ENCODE peak calls at places on chromosomes 5 and 9, in six cellular contexts. J, N, W, Y, S and F are unnamed samples. For H3K36me3, the result is how much of the 10 kb centered on the place peaks cover.

GRCh38 chr9:114011313-114011712 is 66.8 kb downstream of the AMBP start:
- DNase-seq in J (no peak), N (peak), W (no peak), Y (peak), S (no peak), F (no peak)

GRCh38 chr9:126164796-126165525 is 161.7 kb upstream of the MVB12B start:
- DNase-seq in J (peak), N (no peak), W (peak), Y (no peak), S (peak), F (no peak)

GRCh38 chr9:35446012-35446411 is 43.9 kb upstream of the RUSC2 start:
- DNase-seq in J (no peak), N (no peak), W (no peak), Y (no peak), S (no peak), F (no peak)

GRCh38 chr9:74662616-74663015 is 165.5 kb downstream of the RORB start:
- DNase-seq in J (no peak), N (no peak), W (no peak), Y (no peak), S (no peak), F (no peak)

GRCh38 chr5:120631611-120632010 is 167.5 kb downstream of the PRR16 start:
- DNase-seq in J (no peak), N (no peak), W (no peak), Y (no peak), S (no peak), F (no peak)

GRCh38 chr5:3893975-3894374 is 298.3 kb downstream of the IRX1 start:
- DNase-seq in J (no peak), N (no peak), W (no peak), Y (no peak), S (no peak), F (no peak)

GRCh38 chr9:22009563-22009867 is 410 bp upstream of the CDKN2B start:
- DNase-seq in J (no peak), N (no peak), W (no peak), Y (no peak), S (no peak), F (no peak)

GRCh38 chr9:99222416-99223280 is 566 bp downstream of the SEC61B start:
- DNase-seq in J (no peak), N (no peak), W (no peak), Y (no peak), S (no peak), F (no peak)

GRCh38 chr5:110038297-110038997 is 348.7 kb downstream of the MAN2A1 start:
- DNase-seq in J (no peak), N (no peak), W (no peak), Y (no peak), S (no peak), F (no peak)

GRCh38 chr5:40480392-40480791 is 199.3 kb upstream of the PTGER4 start:
- DNase-seq in J (no peak), N (no peak), W (no peak), Y (no peak), S (no peak), F (no peak)

GRCh38 chr5:106020889-106021288 is 1649.8 kb downstream of the EFNA5 start:
- DNase-seq in J (no peak), N (no peak), W (no peak), Y (no peak), S (no peak), F (no peak)

DNA sequence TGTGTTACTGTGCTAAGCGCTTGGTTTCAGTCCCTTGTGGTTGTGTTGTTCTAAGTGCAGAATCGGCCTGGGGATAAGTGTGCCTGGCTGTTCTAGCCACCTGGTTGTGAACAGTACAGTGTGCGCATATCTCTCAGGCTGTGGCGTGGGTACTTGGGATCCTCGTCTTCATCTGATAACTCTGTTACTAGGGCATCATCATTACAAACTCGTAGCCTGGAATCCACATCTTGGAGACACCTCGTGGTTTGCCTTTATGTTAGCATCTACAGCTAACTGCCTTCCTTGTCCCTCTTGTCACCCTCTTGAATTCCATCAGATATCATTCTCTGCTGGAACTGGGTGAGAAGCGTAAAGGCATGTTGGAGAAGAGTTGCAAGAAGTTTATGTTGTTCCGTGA is 41.5 kb downstream of the SPTAN1 start:
- DNase-seq in J (no peak), N (no peak), W (no peak), Y (no peak), S (no peak), F (no peak)
- H3K36me3 ChIP-seq in J (under half), N (under half), W (half or more), Y (under half), S (half or more), F (under half)

DNA sequence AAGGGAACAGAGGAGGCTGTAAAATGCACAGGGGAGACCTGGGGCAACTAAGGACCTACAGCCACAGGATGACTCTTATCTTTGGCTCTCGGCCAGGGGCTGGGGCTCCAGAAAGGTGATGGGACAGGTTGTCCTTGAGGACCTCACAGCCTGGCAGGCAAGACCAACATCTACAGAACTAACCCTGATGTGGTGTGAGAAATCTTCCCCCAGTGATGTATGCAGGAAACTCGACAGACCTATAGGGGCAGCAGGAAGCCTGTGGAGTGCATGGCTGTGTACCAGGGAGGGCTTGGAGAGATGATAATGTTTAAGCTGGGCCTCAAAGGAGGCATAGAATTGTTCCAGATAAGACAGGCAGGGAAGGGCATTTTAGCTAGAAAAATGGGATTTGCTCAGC is 68.4 kb upstream of the SLC25A51 start:
- DNase-seq in J (no peak), N (peak), W (no peak), Y (no peak), S (peak), F (no peak)
- TF ChIP-seq CTCF in J (no peak), N (no peak), W (no peak), Y (no peak), S (no peak), F (peak)

GRCh38 chr9:5632540-5632939 is 3.6 kb downstream of the RIC1 start:
- DNase-seq in J (no peak), N (no peak), W (no peak), Y (no peak), S (no peak), F (no peak)
- H3K4me3 ChIP-seq in J (no peak), N (no peak), W (no peak), Y (no peak), S (no peak), F (no peak)

GRCh38 chr9:91773166-91773565 is 176.9 kb downstream of the ROR2 start:
- DNase-seq in J (no peak), N (no peak), W (no peak), Y (no peak), S (no peak), F (no peak)
- H3K36me3 ChIP-seq in J (under half), N (under half), W (under half), Y (under half), S (under half), F (under half)